ENCODE peak calls at places on chromosomes 13 and 19, in six cellular contexts. One of them, this sample, is unnamed. For H3K27me3, the result is how much of the 10 kb centered on the place peaks cover.

GRCh38 chr13:100491164-100491847 is 97.3 kb downstream of the GGACT start:
- DNase-seq in psoas muscle: peak
- DNase-seq in CD8-positive, alpha-beta memory T cell: no peak
- DNase-seq in DND-41: no peak
- DNase-seq in breast epithelium: no peak
- DNase-seq in heart right ventricle: peak
- DNase-seq in this sample: no peak

GRCh38 chr19:49643466-49643865 is 1.5 kb downstream of the SCAF1 start:
- DNase-seq in CD8-positive, alpha-beta memory T cell: no peak
- DNase-seq in heart right ventricle: no peak
- DNase-seq in psoas muscle: peak
- DNase-seq in breast epithelium: no peak
- DNase-seq in DND-41: no peak
- DNase-seq in this sample: peak

GRCh38 chr19:14786421-14786851 is 8.1 kb upstream of the ADGRE2 start:
- DNase-seq in CD8-positive, alpha-beta memory T cell: no peak
- DNase-seq in heart right ventricle: no peak
- DNase-seq in DND-41: no peak
- DNase-seq in breast epithelium: no peak
- DNase-seq in psoas muscle: peak
- DNase-seq in this sample: peak

GRCh38 chr13:36074659-36075058 is 56.5 kb downstream of the DCLK1 start:
- DNase-seq in heart right ventricle: no peak
- DNase-seq in DND-41: no peak
- DNase-seq in CD8-positive, alpha-beta memory T cell: no peak
- DNase-seq in psoas muscle: no peak
- DNase-seq in breast epithelium: no peak
- DNase-seq in this sample: peak

GRCh38 chr13:55788548-55788947 is 1352.2 kb upstream of the PRR20A start:
- DNase-seq in heart right ventricle: no peak
- DNase-seq in psoas muscle: no peak
- DNase-seq in CD8-positive, alpha-beta memory T cell: no peak
- DNase-seq in breast epithelium: no peak
- DNase-seq in DND-41: no peak
- DNase-seq in this sample: no peak

GRCh38 chr19:53903055-53903680 is 5.9 kb upstream of the CACNG7 start:
- DNase-seq in psoas muscle: peak
- DNase-seq in breast epithelium: no peak
- DNase-seq in DND-41: peak
- DNase-seq in heart right ventricle: peak
- DNase-seq in CD8-positive, alpha-beta memory T cell: peak
- DNase-seq in this sample: peak

GRCh38 chr13:27283906-27284523 is 13.4 kb downstream of the RASL11A start:
- DNase-seq in CD8-positive, alpha-beta memory T cell: no peak
- DNase-seq in breast epithelium: no peak
- DNase-seq in psoas muscle: no peak
- DNase-seq in heart right ventricle: no peak
- DNase-seq in DND-41: no peak
- DNase-seq in this sample: no peak

GRCh38 chr13:71977028-71977427 is 110.0 kb upstream of the DACH1 start:
- DNase-seq in CD8-positive, alpha-beta memory T cell: no peak
- DNase-seq in heart right ventricle: no peak
- DNase-seq in DND-41: no peak
- DNase-seq in psoas muscle: no peak
- DNase-seq in breast epithelium: no peak
- DNase-seq in this sample: no peak

GRCh38 chr19:39517432-39517831 is 2.5 kb downstream of the SELENOV start:
- DNase-seq in heart right ventricle: no peak
- DNase-seq in psoas muscle: no peak
- DNase-seq in breast epithelium: no peak
- DNase-seq in DND-41: no peak
- DNase-seq in CD8-positive, alpha-beta memory T cell: no peak
- DNase-seq in this sample: no peak

GRCh38 chr13:30607908-30608307 is 9.8 kb upstream of the USPL1 start:
- DNase-seq in breast epithelium: no peak
- DNase-seq in heart right ventricle: no peak
- DNase-seq in CD8-positive, alpha-beta memory T cell: peak
- DNase-seq in psoas muscle: no peak
- DNase-seq in DND-41: peak
- DNase-seq in this sample: no peak

GRCh38 chr19:42051166-42052115 is 18.6 kb downstream of the GRIK5 start:
- DNase-seq in heart right ventricle: no peak
- DNase-seq in psoas muscle: no peak
- DNase-seq in CD8-positive, alpha-beta memory T cell: no peak
- DNase-seq in breast epithelium: no peak
- DNase-seq in DND-41: no peak
- DNase-seq in this sample: no peak
- H3K27me3 ChIP-seq in heart right ventricle: under half
- H3K27me3 ChIP-seq in psoas muscle: under half
- H3K27me3 ChIP-seq in CD8-positive, alpha-beta memory T cell: under half
- H3K27me3 ChIP-seq in breast epithelium: under half
- H3K27me3 ChIP-seq in DND-41: under half
- H3K27me3 ChIP-seq in this sample: under half

GRCh38 chr13:52850396-52851152 is 2.1 kb upstream of the PCDH8 start:
- DNase-seq in heart right ventricle: peak
- DNase-seq in CD8-positive, alpha-beta memory T cell: no peak
- DNase-seq in DND-41: no peak
- DNase-seq in psoas muscle: peak
- DNase-seq in breast epithelium: peak
- DNase-seq in this sample: peak
- H3K27me3 ChIP-seq in heart right ventricle: half or more
- H3K27me3 ChIP-seq in CD8-positive, alpha-beta memory T cell: under half
- H3K27me3 ChIP-seq in DND-41: under half
- H3K27me3 ChIP-seq in psoas muscle: under half
- H3K27me3 ChIP-seq in breast epithelium: under half
- H3K27me3 ChIP-seq in this sample: under half

GRCh38 chr13:45846681-45847080 is 4.9 kb downstream of the SIAH3 start:
- DNase-seq in CD8-positive, alpha-beta memory T cell: no peak
- DNase-seq in DND-41: no peak
- DNase-seq in breast epithelium: no peak
- DNase-seq in psoas muscle: no peak
- DNase-seq in heart right ventricle: no peak
- DNase-seq in this sample: no peak
- H3K27me3 ChIP-seq in CD8-positive, alpha-beta memory T cell: under half
- H3K27me3 ChIP-seq in DND-41: under half
- H3K27me3 ChIP-seq in breast epithelium: under half
- H3K27me3 ChIP-seq in psoas muscle: under half
- H3K27me3 ChIP-seq in heart right ventricle: under half
- H3K27me3 ChIP-seq in this sample: under half

GRCh38 chr13:67228909-67229308 is 1.2 kb downstream of the PCDH9 start:
- DNase-seq in DND-41: no peak
- DNase-seq in CD8-positive, alpha-beta memory T cell: no peak
- DNase-seq in psoas muscle: no peak
- DNase-seq in breast epithelium: no peak
- DNase-seq in heart right ventricle: no peak
- DNase-seq in this sample: no peak
- H3K27me3 ChIP-seq in DND-41: under half
- H3K27me3 ChIP-seq in CD8-positive, alpha-beta memory T cell: under half
- H3K27me3 ChIP-seq in psoas muscle: under half
- H3K27me3 ChIP-seq in breast epithelium: under half
- H3K27me3 ChIP-seq in heart right ventricle: under half
- H3K27me3 ChIP-seq in this sample: under half